ENCODE peak calls at places on chromosomes 7 and 10, in five cellular contexts. One of them, this sample, is unnamed.

GRCh38 chr7:47497367-47498096 is 84.4 kb downstream of the TNS3 start:
- DNase-seq in foreskin fibroblast: peak
- DNase-seq in fibroblast of lung: peak
- DNase-seq in HL-60: peak
- DNase-seq in AG04450: no peak
- DNase-seq in this sample: no peak

GRCh38 chr7:156028521-156028920 is 216.3 kb upstream of the SHH start:
- DNase-seq in AG04450: no peak
- DNase-seq in fibroblast of lung: no peak
- DNase-seq in foreskin fibroblast: no peak
- DNase-seq in HL-60: no peak
- DNase-seq in this sample: no peak

GRCh38 chr7:141362580-141363435 is 188.4 kb upstream of the AGK start:
- DNase-seq in fibroblast of lung: peak
- DNase-seq in HL-60: no peak
- DNase-seq in foreskin fibroblast: peak
- DNase-seq in AG04450: no peak
- DNase-seq in this sample: no peak

GRCh38 chr10:131475803-131476202 is 164.3 kb upstream of the TCERG1L start:
- DNase-seq in foreskin fibroblast: no peak
- DNase-seq in fibroblast of lung: no peak
- DNase-seq in HL-60: no peak
- DNase-seq in AG04450: no peak
- DNase-seq in this sample: no peak

GRCh38 chr10:120783901-120784300 is 67.3 kb upstream of the WDR11 start:
- DNase-seq in fibroblast of lung: no peak
- DNase-seq in HL-60: no peak
- DNase-seq in foreskin fibroblast: no peak
- DNase-seq in AG04450: no peak
- DNase-seq in this sample: no peak

GRCh38 chr7:101903505-101903849 is 86.1 kb downstream of the CUX1 start:
- DNase-seq in foreskin fibroblast: no peak
- DNase-seq in AG04450: no peak
- DNase-seq in fibroblast of lung: no peak
- DNase-seq in HL-60: no peak
- DNase-seq in this sample: no peak

GRCh38 chr7:116901143-116901542 is 38.8 kb downstream of the CAPZA2 start:
- DNase-seq in AG04450: no peak
- DNase-seq in HL-60: no peak
- DNase-seq in fibroblast of lung: no peak
- DNase-seq in foreskin fibroblast: no peak
- DNase-seq in this sample: no peak

GRCh38 chr7:541661-542060 is 22.0 kb upstream of the PDGFA start:
- DNase-seq in fibroblast of lung: no peak
- DNase-seq in foreskin fibroblast: no peak
- DNase-seq in HL-60: no peak
- DNase-seq in AG04450: no peak
- DNase-seq in this sample: no peak

GRCh38 chr7:146004805-146005204 is 111.8 kb upstream of the CNTNAP2 start:
- DNase-seq in AG04450: no peak
- DNase-seq in HL-60: no peak
- DNase-seq in foreskin fibroblast: no peak
- DNase-seq in fibroblast of lung: no peak
- DNase-seq in this sample: no peak

GRCh38 chr7:35026154-35026553 is 11.1 kb downstream of the DPY19L1 start:
- DNase-seq in foreskin fibroblast: no peak
- DNase-seq in HL-60: no peak
- DNase-seq in fibroblast of lung: no peak
- DNase-seq in AG04450: no peak
- DNase-seq in this sample: no peak

GRCh38 chr10:36349445-36350063 is 707.5 kb upstream of the FZD8 start:
- DNase-seq in fibroblast of lung: peak
- DNase-seq in HL-60: no peak
- DNase-seq in AG04450: peak
- DNase-seq in foreskin fibroblast: peak
- DNase-seq in this sample: no peak

GRCh38 chr10:71769279-71769823 is 4.0 kb downstream of the VSIR start:
- DNase-seq in fibroblast of lung: no peak
- DNase-seq in AG04450: no peak
- DNase-seq in foreskin fibroblast: peak
- DNase-seq in HL-60: no peak
- DNase-seq in this sample: no peak

GRCh38 chr7:142568430-142569097 is 180.7 kb upstream of the PRSS1 start:
- DNase-seq in foreskin fibroblast: peak
- DNase-seq in AG04450: peak
- DNase-seq in fibroblast of lung: peak
- DNase-seq in HL-60: no peak
- DNase-seq in this sample: no peak

GRCh38 chr7:4226166-4226857 is 455.8 kb upstream of the FOXK1 start:
- DNase-seq in HL-60: no peak
- DNase-seq in AG04450: no peak
- DNase-seq in fibroblast of lung: peak
- DNase-seq in foreskin fibroblast: no peak
- DNase-seq in this sample: no peak

GRCh38 chr10:89814278-89814677 is 112.9 kb downstream of the KIF20B start:
- DNase-seq in fibroblast of lung: no peak
- DNase-seq in foreskin fibroblast: no peak
- DNase-seq in AG04450: no peak
- DNase-seq in HL-60: no peak
- DNase-seq in this sample: no peak

GRCh38 chr7:67100956-67101361 is 104.3 kb downstream of the TYW1 start:
- DNase-seq in HL-60: no peak
- DNase-seq in foreskin fibroblast: no peak
- DNase-seq in AG04450: no peak
- DNase-seq in fibroblast of lung: no peak
- DNase-seq in this sample: no peak

GRCh38 chr7:24982917-24983316 is 2.9 kb upstream of the OSBPL3 start:
- DNase-seq in AG04450: no peak
- DNase-seq in foreskin fibroblast: peak
- DNase-seq in fibroblast of lung: no peak
- DNase-seq in HL-60: no peak
- DNase-seq in this sample: no peak

GRCh38 chr10:98402513-98402912 is 12.5 kb downstream of the PYROXD2 start:
- DNase-seq in HL-60: no peak
- DNase-seq in AG04450: no peak
- DNase-seq in fibroblast of lung: no peak
- DNase-seq in foreskin fibroblast: no peak
- DNase-seq in this sample: no peak

GRCh38 chr10:89118091-89118490 is 89.0 kb downstream of the CH25H start:
- DNase-seq in AG04450: no peak
- DNase-seq in foreskin fibroblast: peak
- DNase-seq in fibroblast of lung: peak
- DNase-seq in HL-60: no peak
- DNase-seq in this sample: no peak

DNA sequence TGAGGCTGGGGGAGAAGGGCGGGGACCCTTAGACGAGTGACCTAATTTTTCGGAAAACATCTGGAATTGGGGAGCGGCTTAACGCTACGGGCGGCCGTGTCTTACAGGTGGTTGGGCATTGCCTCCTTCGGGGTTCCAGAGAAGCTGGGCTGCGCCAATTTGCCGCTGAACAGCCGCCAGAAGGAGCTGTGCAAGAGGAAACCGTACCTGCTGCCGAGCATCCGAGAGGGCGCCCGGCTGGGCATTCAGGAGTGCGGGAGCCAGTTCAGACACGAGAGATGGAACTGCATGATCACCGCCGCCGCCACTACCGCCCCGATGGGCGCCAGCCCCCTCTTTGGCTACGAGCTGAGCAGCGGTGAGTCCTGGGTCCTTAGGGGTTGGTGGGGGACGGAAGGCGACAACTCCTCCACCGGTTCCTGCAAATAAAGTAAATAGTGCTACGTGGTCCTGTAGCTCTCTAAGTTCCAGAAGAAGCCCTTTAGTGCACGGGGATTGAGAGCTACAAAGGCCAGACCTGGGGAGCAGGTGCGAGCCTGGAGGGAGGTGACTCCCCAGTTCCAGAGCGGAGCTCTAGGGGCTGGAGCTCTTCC is 756 bp downstream of the WNT16 start:
- DNase-seq in HL-60: no peak
- DNase-seq in fibroblast of lung: no peak
- DNase-seq in foreskin fibroblast: peak
- DNase-seq in AG04450: no peak
- DNase-seq in this sample: peak
- TF ChIP-seq CTCF in HL-60: no peak
- TF ChIP-seq CTCF in fibroblast of lung: no peak
- TF ChIP-seq CTCF in foreskin fibroblast: no peak
- TF ChIP-seq CTCF in AG04450: peak
- TF ChIP-seq CTCF in this sample: no peak

GRCh38 chr7:18610331-18610948 is 114.9 kb downstream of the HDAC9 start:
- DNase-seq in foreskin fibroblast: peak
- DNase-seq in AG04450: no peak
- DNase-seq in fibroblast of lung: peak
- DNase-seq in HL-60: no peak
- DNase-seq in this sample: no peak
- TF ChIP-seq CTCF in foreskin fibroblast: peak
- TF ChIP-seq CTCF in AG04450: peak
- TF ChIP-seq CTCF in fibroblast of lung: peak
- TF ChIP-seq CTCF in HL-60: peak
- TF ChIP-seq CTCF in this sample: no peak

GRCh38 chr10:21314906-21315305 is 210.6 kb downstream of the SKIDA1 start:
- DNase-seq in fibroblast of lung: no peak
- DNase-seq in AG04450: no peak
- DNase-seq in foreskin fibroblast: no peak
- DNase-seq in HL-60: no peak
- DNase-seq in this sample: no peak
- TF ChIP-seq CTCF in fibroblast of lung: no peak
- TF ChIP-seq CTCF in AG04450: no peak
- TF ChIP-seq CTCF in foreskin fibroblast: no peak
- TF ChIP-seq CTCF in HL-60: no peak
- TF ChIP-seq CTCF in this sample: no peak

GRCh38 chr10:30095811-30096422 is 36.5 kb upstream of the JCAD start:
- DNase-seq in AG04450: no peak
- DNase-seq in fibroblast of lung: no peak
- DNase-seq in foreskin fibroblast: no peak
- DNase-seq in HL-60: no peak
- DNase-seq in this sample: no peak

GRCh38 chr10:30093303-30093967 is 34.0 kb upstream of the JCAD start:
- DNase-seq in HL-60: no peak
- DNase-seq in foreskin fibroblast: no peak
- DNase-seq in AG04450: no peak
- DNase-seq in fibroblast of lung: no peak
- DNase-seq in this sample: no peak

GRCh38 chr10:30094601-30095000 is 35.2 kb upstream of the JCAD start:
- DNase-seq in HL-60: no peak
- DNase-seq in fibroblast of lung: no peak
- DNase-seq in foreskin fibroblast: no peak
- DNase-seq in AG04450: no peak
- DNase-seq in this sample: no peak

GRCh38 chr10:30091136-30091535 is 31.8 kb upstream of the JCAD start:
- DNase-seq in fibroblast of lung: no peak
- DNase-seq in foreskin fibroblast: no peak
- DNase-seq in HL-60: no peak
- DNase-seq in AG04450: no peak
- DNase-seq in this sample: no peak

GRCh38 chr10:30092151-30092790 is 32.9 kb upstream of the JCAD start:
- DNase-seq in AG04450: peak
- DNase-seq in foreskin fibroblast: peak
- DNase-seq in fibroblast of lung: peak
- DNase-seq in HL-60: no peak
- DNase-seq in this sample: no peak
- TF ChIP-seq CTCF in AG04450: no peak
- TF ChIP-seq CTCF in foreskin fibroblast: no peak
- TF ChIP-seq CTCF in fibroblast of lung: no peak
- TF ChIP-seq CTCF in HL-60: no peak
- TF ChIP-seq CTCF in this sample: no peak

DNA sequence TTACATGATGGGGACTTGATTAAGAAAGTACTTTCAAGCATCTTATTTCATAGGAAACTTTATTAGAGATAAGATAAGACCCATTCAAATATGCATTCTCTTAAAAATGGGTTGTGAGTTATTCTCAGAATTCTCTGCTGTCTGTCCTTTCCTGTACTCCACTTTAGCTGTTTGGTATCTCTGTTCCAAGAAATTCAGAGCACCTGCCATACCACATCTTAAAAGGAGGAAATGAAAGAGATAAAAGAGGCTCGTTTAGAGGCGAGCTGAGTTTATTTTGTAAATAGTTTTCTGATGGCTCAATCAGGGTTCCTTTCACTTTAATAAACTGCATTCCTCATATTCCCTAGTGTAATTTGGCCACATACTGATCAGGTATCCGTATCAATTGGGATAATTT is 87.2 kb downstream of the MDFIC start:
- DNase-seq in AG04450: no peak
- DNase-seq in fibroblast of lung: no peak
- DNase-seq in HL-60: no peak
- DNase-seq in foreskin fibroblast: no peak
- DNase-seq in this sample: no peak
- TF ChIP-seq CTCF in AG04450: no peak
- TF ChIP-seq CTCF in fibroblast of lung: no peak
- TF ChIP-seq CTCF in HL-60: no peak
- TF ChIP-seq CTCF in foreskin fibroblast: no peak
- TF ChIP-seq CTCF in this sample: no peak

GRCh38 chr10:13773496-13774170 is 186.9 kb downstream of the PRPF18 start:
- DNase-seq in AG04450: no peak
- DNase-seq in foreskin fibroblast: no peak
- DNase-seq in HL-60: no peak
- DNase-seq in fibroblast of lung: no peak
- DNase-seq in this sample: no peak
- TF ChIP-seq CTCF in AG04450: no peak
- TF ChIP-seq CTCF in foreskin fibroblast: no peak
- TF ChIP-seq CTCF in HL-60: no peak
- TF ChIP-seq CTCF in fibroblast of lung: no peak
- TF ChIP-seq CTCF in this sample: no peak

DNA sequence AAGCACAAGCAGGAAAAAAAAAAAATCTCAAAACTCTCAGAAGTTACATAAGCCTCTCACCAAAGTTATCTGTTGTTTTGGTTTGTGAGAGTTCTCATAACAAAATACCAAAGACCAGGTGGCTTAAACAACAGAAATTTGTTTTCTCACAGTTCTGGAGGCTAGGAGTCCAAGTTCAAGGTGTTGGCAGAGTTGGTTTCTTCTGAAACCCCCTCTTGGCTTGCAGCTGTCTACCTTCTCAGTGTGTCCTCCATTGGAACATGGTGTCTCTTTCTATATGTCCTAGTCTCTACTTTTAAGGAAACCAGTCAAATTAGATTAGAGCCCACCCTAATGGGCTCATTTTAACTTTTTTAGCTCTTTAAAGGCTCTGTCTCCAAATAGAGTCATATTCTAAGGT is 44.9 kb downstream of the TNKS2 start:
- DNase-seq in AG04450: no peak
- DNase-seq in fibroblast of lung: no peak
- DNase-seq in foreskin fibroblast: no peak
- DNase-seq in HL-60: no peak
- DNase-seq in this sample: no peak
- TF ChIP-seq CTCF in AG04450: no peak
- TF ChIP-seq CTCF in fibroblast of lung: no peak
- TF ChIP-seq CTCF in foreskin fibroblast: no peak
- TF ChIP-seq CTCF in HL-60: no peak
- TF ChIP-seq CTCF in this sample: no peak